ENCODE peak calls at places on chromosome 2, in eight cellular contexts. P, B, C, E, U, F, D and S are unnamed samples.

GRCh38 chr2:47486858-47487497 is 84.0 kb downstream of the MSH2 start:
- DNase-seq in P (no peak), B (no peak), C (no peak), E (no peak), U (no peak), F (no peak), D (no peak), S (no peak)

GRCh38 chr2:191320881-191321280 is 75.7 kb downstream of the MYO1B start:
- DNase-seq in P (no peak), B (no peak), C (no peak), E (no peak), U (no peak), F (no peak), D (no peak), S (no peak)

GRCh38 chr2:88131999-88132368 is 4.1 kb upstream of the FABP1 start:
- DNase-seq in P (no peak), B (no peak), C (no peak), E (no peak), U (no peak), F (no peak), D (no peak), S (no peak)

GRCh38 chr2:201786471-201786870 is 5.7 kb upstream of the ALS2 start:
- DNase-seq in P (no peak), B (no peak), C (no peak), E (no peak), U (no peak), F (no peak), D (no peak), S (no peak)

GRCh38 chr2:10814142-10814541 is 1.6 kb upstream of the PDIA6 start:
- DNase-seq in P (no peak), B (no peak), C (no peak), E (no peak), U (no peak), F (no peak), D (no peak), S (no peak)

GRCh38 chr2:101688266-101688665 is 9.2 kb upstream of the MAP4K4 start:
- DNase-seq in P (no peak), B (no peak), C (no peak), E (no peak), U (no peak), F (no peak), D (no peak), S (no peak)

GRCh38 chr2:161418715-161419337 is 2.7 kb downstream of the TBR1 start:
- DNase-seq in P (peak; percentile 38), B (no peak), C (no peak), E (no peak), U (no peak), F (peak; percentile 87), D (no peak), S (no peak)

GRCh38 chr2:7792031-7792651 is 874.9 kb downstream of the RNF144A start:
- DNase-seq in P (peak; percentile 13), B (peak; percentile 90), C (no peak), E (no peak), U (no peak), F (no peak), D (no peak), S (no peak)

GRCh38 chr2:55224761-55225261 is 7.3 kb downstream of the CLHC1 start:
- DNase-seq in P (no peak), B (no peak), C (no peak), E (no peak), U (peak; percentile 80), F (peak; percentile 65), D (no peak), S (no peak)

GRCh38 chr2:207487650-207488315 is 42.0 kb upstream of the CREB1 start:
- DNase-seq in P (no peak), B (no peak), C (no peak), E (no peak), U (no peak), F (peak; percentile 27), D (no peak), S (no peak)
- H3K27ac ChIP-seq in P (no peak overlapping the region), B (no peak overlapping the region), C (peak overlapping the region; percentile 57), E (no peak overlapping the region), U (no peak overlapping the region), F (no peak overlapping the region), D (no peak overlapping the region), S (no peak overlapping the region)

GRCh38 chr2:24359129-24359528 is 1.2 kb downstream of the ITSN2 start:
- DNase-seq in P (no peak), B (no peak), C (no peak), E (no peak), U (no peak), F (no peak), D (no peak), S (no peak)

GRCh38 chr2:24362253-24362652 is 1.9 kb upstream of the ITSN2 start:
- DNase-seq in P (no peak), B (no peak), C (no peak), E (no peak), U (no peak), F (no peak), D (no peak), S (no peak)

GRCh38 chr2:24359701-24360049 is 661 bp downstream of the ITSN2 start:
- DNase-seq in P (peak; percentile 71), B (peak; percentile 65), C (no peak), E (peak; percentile 53), U (peak; percentile 82), F (no peak), D (peak; percentile 36), S (no peak)

GRCh38 chr2:24360050-24360962 is at the start of gene ITSN2:
- DNase-seq in P (peak; percentile 90), B (peak; percentile 89), C (peak; percentile 70), E (peak; percentile 83), U (peak; percentile 95), F (peak; percentile 94), D (peak; percentile 73), S (no peak)

GRCh38 chr2:24360963-24361330 is 611 bp upstream of the ITSN2 start:
- DNase-seq in P (no peak), B (no peak), C (no peak), E (no peak), U (no peak), F (no peak), D (no peak), S (no peak)
- H3K27ac ChIP-seq in P (peak overlapping the region; percentile 98), B (peak overlapping the region; percentile 96), C (peak overlapping the region; percentile 97), E (peak overlapping the region; percentile 98), U (peak overlapping the region; percentile 7), F (no peak overlapping the region), D (peak overlapping the region; percentile 95), S (no peak overlapping the region)

GRCh38 chr2:45459860-45460259 is 151.2 kb downstream of the SRBD1 start:
- DNase-seq in P (no peak), B (no peak), C (no peak), E (no peak), U (no peak), F (no peak), D (no peak), S (no peak)

GRCh38 chr2:45460825-45461224 is 150.2 kb downstream of the SRBD1 start:
- DNase-seq in P (no peak), B (no peak), C (no peak), E (no peak), U (no peak), F (no peak), D (no peak), S (no peak)

GRCh38 chr2:45457211-45457945 is 153.7 kb downstream of the SRBD1 start:
- DNase-seq in P (no peak), B (no peak), C (no peak), E (no peak), U (no peak), F (no peak), D (no peak), S (no peak)

DNA sequence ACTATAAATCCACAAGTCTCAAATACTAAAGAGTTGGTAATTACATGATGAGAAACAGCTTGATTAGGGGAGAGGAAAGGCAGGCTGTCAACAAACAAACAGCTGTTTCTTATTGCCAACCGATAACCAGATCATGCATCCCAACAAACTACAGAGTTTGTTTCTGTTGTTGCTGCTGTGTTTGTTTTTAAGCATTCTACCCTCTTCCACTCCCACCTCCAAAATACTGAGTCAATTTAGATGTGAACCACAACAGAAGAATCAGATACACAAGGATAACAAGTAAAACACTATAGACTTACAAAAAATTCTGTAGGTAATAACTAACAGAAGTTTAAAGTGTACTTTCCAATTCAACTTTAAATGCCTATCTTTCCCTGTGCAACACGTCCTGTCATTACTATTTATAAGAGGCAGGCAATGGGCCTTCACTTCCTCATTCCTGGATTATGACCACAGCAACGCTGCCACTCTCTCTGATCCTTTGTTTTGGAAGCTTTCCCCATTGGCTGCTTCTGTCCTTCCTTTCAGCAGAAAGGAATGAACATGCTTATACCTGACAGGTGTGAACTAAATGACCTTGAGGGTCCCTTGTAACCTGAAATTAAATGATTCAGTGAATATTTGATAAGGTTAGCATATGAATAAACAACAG is 152.0 kb downstream of the SRBD1 start:
- DNase-seq in P (peak; percentile 53), B (no peak), C (peak; percentile 58), E (peak; percentile 41), U (no peak), F (peak; percentile 69), D (no peak), S (no peak)
- H3K27ac ChIP-seq in P (peak overlapping the region; percentile 16), B (no peak overlapping the region), C (no peak overlapping the region), E (peak overlapping the region; percentile 50), U (peak overlapping the region; percentile 38), F (no peak overlapping the region), D (no peak overlapping the region), S (no peak overlapping the region)

DNA sequence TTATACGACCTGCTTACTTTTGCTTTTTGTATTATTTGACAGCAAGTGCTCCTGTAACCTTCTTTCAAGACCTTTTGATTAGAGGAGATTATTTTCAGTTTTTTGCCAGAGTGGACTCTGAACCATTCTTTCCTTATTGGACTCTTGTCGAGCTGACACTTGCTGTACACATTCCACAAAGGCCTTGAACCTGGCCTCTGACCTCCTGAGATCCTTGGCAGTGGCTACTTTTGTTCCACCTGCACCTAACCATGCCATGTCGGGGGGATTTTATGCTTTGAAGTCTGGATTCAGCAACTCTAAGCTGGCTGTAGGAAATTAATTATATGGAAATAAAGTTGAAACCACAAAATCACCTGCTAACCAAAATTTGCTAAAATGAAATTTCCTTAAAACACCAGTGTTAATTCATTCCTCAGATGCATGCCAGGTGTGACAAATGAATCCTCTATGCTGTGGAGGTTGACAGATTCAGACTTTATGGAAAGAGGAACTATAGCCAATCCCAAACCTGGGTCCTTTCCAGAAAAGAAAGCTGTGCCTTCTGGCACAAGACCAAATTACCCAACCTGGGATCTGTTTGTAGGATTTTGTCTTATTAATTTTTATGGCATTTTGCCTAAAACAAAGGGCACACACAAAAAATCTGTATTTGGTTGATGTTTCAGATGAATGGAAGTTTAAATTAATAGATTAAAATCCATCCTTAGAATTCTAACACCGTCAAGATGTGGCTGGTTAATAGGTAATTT is 110.4 kb downstream of the CDC42EP3 start:
- DNase-seq in P (no peak), B (no peak), C (no peak), E (no peak), U (no peak), F (no peak), D (no peak), S (no peak)
- H3K27ac ChIP-seq in P (no peak overlapping the region), B (no peak overlapping the region), C (no peak overlapping the region), E (no peak overlapping the region), U (no peak overlapping the region), F (no peak overlapping the region), D (no peak overlapping the region), S (no peak overlapping the region)

DNA sequence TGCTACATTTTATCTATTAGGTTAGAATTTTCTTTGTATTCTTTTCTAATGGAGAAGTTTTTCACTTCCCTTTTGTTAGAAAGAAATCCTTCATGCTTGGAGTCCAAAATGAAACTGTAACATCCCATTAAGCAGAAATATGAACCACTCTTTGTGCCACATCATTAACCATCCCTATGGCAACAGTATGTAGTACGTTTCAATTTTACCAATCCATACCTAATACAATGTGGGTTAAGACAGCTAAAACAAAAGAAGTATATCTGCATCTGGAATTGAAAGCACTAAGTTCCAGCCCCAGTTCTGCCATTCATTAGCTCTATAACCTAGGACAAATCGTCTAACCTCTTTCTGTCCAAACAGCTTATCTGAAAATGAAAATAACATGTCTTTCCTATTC is 409.2 kb upstream of the SPHKAP start:
- DNase-seq in P (no peak), B (no peak), C (no peak), E (no peak), U (no peak), F (no peak), D (no peak), S (no peak)
- H3K27ac ChIP-seq in P (no peak overlapping the region), B (no peak overlapping the region), C (no peak overlapping the region), E (no peak overlapping the region), U (no peak overlapping the region), F (no peak overlapping the region), D (no peak overlapping the region), S (no peak overlapping the region)